ENCODE peak calls at places on chromosome 1, in four cellular contexts. W, O, A and B are unnamed samples.

GRCh38 chr1:6889875-6890480 is 104.7 kb downstream of the CAMTA1 start:
- DNase-seq in A (no peak), W (no peak), O (peak), B (peak)

GRCh38 chr1:68313736-68314594 is 81.6 kb upstream of the WLS start:
- DNase-seq in O (no peak), W (peak), A (no peak), B (no peak)

GRCh38 chr1:11790880-11791715 is 14.7 kb downstream of the MTHFR start:
- DNase-seq in O (peak), A (peak), W (peak), B (peak)

GRCh38 chr1:226121049-226121586 is 58.6 kb downstream of the H3-3A start:
- DNase-seq in A (no peak), W (no peak), O (no peak), B (no peak)

GRCh38 chr1:58879464-58879863 is 95.6 kb upstream of the JUN start:
- DNase-seq in O (no peak), W (no peak), A (no peak), B (no peak)

GRCh38 chr1:219143735-219144134 is 29.9 kb upstream of the LYPLAL1 start:
- DNase-seq in W (no peak), A (no peak), O (peak), B (no peak)

GRCh38 chr1:220788146-220788545 is 1.4 kb downstream of the MTARC1 start:
- DNase-seq in O (no peak), A (no peak), W (no peak), B (no peak)

GRCh38 chr1:234862944-234863515 is 253.1 kb upstream of the IRF2BP2 start:
- DNase-seq in A (peak), O (peak), W (peak), B (no peak)

GRCh38 chr1:99851850-99852454 is 1.8 kb downstream of the AGL start:
- DNase-seq in O (no peak), A (no peak), W (no peak), B (no peak)

GRCh38 chr1:76868154-76868882 is 1.0 kb downstream of the ST6GALNAC5 start:
- DNase-seq in W (no peak), O (peak), A (no peak), B (no peak)

GRCh38 chr1:11157867-11158266 is 31.3 kb upstream of the ANGPTL7 start:
- DNase-seq in W (no peak), A (peak), O (no peak), B (peak)

GRCh38 chr1:110509655-110510054 is 9.3 kb downstream of the KCNA10 start:
- DNase-seq in W (no peak), A (no peak), O (no peak), B (no peak)

GRCh38 chr1:22163137-22163536 is 20.2 kb upstream of the WNT4 start:
- DNase-seq in A (no peak), O (no peak), W (no peak), B (no peak)